ENCODE peak calls at places on chromosomes 7 and 10, in five cellular contexts. W is D341Med; S is stimulated activated CD4-positive, alpha-beta T cell treated with anti-CD3 and anti-CD28 coated beads, Interleukin-4, amount 100 ng/mL, for 1 hour; P is right lobe of liver; C is B cell. V is an unnamed sample.

GRCh38 chr10:12428447-12429135 is 79.2 kb downstream of the CAMK1D start:
- DNase-seq in W (no peak), S (no peak), P (no peak), C (no peak), V (no peak)

GRCh38 chr7:94449151-94449725 is 54.5 kb downstream of the COL1A2 start:
- DNase-seq in W (peak; percentile 39), S (no peak), P (no peak), C (no peak), V (no peak)

GRCh38 chr7:99631311-99632109 is 14.8 kb downstream of the ZSCAN25 start:
- DNase-seq in W (no peak), S (no peak), P (no peak), C (no peak), V (no peak)

GRCh38 chr7:30452278-30452930 is 26.2 kb downstream of the NOD1 start:
- DNase-seq in W (no peak), S (no peak), P (no peak), C (peak; percentile 33), V (no peak)

GRCh38 chr7:149370790-149371189 is 90.1 kb downstream of the ZNF777 start:
- DNase-seq in W (no peak), S (no peak), P (no peak), C (no peak), V (no peak)

GRCh38 chr7:87058739-87059524 is 522 bp downstream of the ELAPOR2 start:
- DNase-seq in W (no peak), S (peak; percentile 12), P (no peak), C (peak; percentile 51), V (peak; percentile 43)

GRCh38 chr10:60093317-60093716 is 187.0 kb upstream of the CCDC6 start:
- DNase-seq in W (no peak), S (no peak), P (no peak), C (no peak), V (no peak)

GRCh38 chr10:30056767-30057355 is 2.5 kb downstream of the JCAD start:
- DNase-seq in W (no peak), S (no peak), P (no peak), C (no peak), V (no peak)

GRCh38 chr10:93445097-93445960 is 36.8 kb downstream of the MYOF start:
- DNase-seq in W (peak; percentile 42), S (no peak), P (peak; percentile 93), C (no peak), V (peak; percentile 83)

GRCh38 chr10:6755891-6756460 is 175.9 kb upstream of the PRKCQ start:
- DNase-seq in W (no peak), S (no peak), P (no peak), C (no peak), V (no peak)

GRCh38 chr7:107355616-107356015 is 114.2 kb upstream of the GPR22 start:
- DNase-seq in W (no peak), S (no peak), P (no peak), C (no peak), V (no peak)

GRCh38 chr7:149883452-149883861 is 9.7 kb downstream of the ATP6V0E2 start:
- DNase-seq in W (peak; percentile 77), S (peak; percentile 59), P (peak; percentile 75), C (no peak), V (peak; percentile 83)

GRCh38 chr10:123428302-123428701 is 237.9 kb upstream of the GPR26 start:
- DNase-seq in W (no peak), S (no peak), P (no peak), C (no peak), V (no peak)

GRCh38 chr7:93359520-93360198 is 127.5 kb downstream of the VPS50 start:
- DNase-seq in W (no peak), S (no peak), P (no peak), C (no peak), V (no peak)

GRCh38 chr10:3091346-3091787 is 24.0 kb downstream of the PFKP start:
- DNase-seq in W (no peak), S (no peak), P (no peak), C (no peak), V (no peak)

GRCh38 chr7:30694218-30694745 is 12.0 kb upstream of the CRHR2 start:
- DNase-seq in W (no peak), S (no peak), P (no peak), C (no peak), V (peak; percentile 61)

GRCh38 chr10:19498348-19499290 is 317.6 kb upstream of the PLXDC2 start:
- DNase-seq in W (no peak), S (no peak), P (no peak), C (no peak), V (no peak)

GRCh38 chr7:14899065-14899464 is 3.5 kb downstream of the DGKB start:
- DNase-seq in W (no peak), S (no peak), P (no peak), C (no peak), V (no peak)

GRCh38 chr10:117472872-117473271 is 69.7 kb upstream of the EMX2 start:
- DNase-seq in W (no peak), S (no peak), P (no peak), C (no peak), V (no peak)

GRCh38 chr10:71766717-71767419 is 6.5 kb downstream of the VSIR start:
- DNase-seq in W (no peak), S (no peak), P (peak; percentile 75), C (peak; percentile 78), V (no peak)

GRCh38 chr10:100736809-100737358 is 8.5 kb upstream of the PAX2 start:
- DNase-seq in W (no peak), S (no peak), P (no peak), C (no peak), V (no peak)

GRCh38 chr7:422191-422885 is 97.3 kb downstream of the PDGFA start:
- DNase-seq in W (no peak), S (no peak), P (peak; percentile 11), C (no peak), V (no peak)

GRCh38 chr10:104326991-104327610 is 11.2 kb downstream of the ITPRIP start:
- DNase-seq in W (no peak), S (no peak), P (no peak), C (no peak), V (no peak)

GRCh38 chr7:17139081-17139480 is 159.4 kb upstream of the AHR start:
- DNase-seq in W (no peak), S (no peak), P (no peak), C (no peak), V (no peak)

GRCh38 chr7:154860621-154861375 is 142.1 kb downstream of the PAXIP1 start:
- DNase-seq in W (no peak), S (no peak), P (no peak), C (no peak), V (no peak)

GRCh38 chr7:6571160-6571779 is 6.0 kb upstream of the ZDHHC4 start:
- DNase-seq in W (no peak), S (no peak), P (no peak), C (no peak), V (no peak)

GRCh38 chr10:12181065-12181775 is 14.5 kb downstream of the NUDT5 start:
- DNase-seq in W (no peak), S (peak; percentile 59), P (no peak), C (no peak), V (no peak)

GRCh38 chr7:1325646-1326510 is 93.2 kb downstream of the UNCX start:
- DNase-seq in W (no peak), S (no peak), P (no peak), C (no peak), V (peak; percentile 10)

GRCh38 chr10:131099028-131099427 is 212.5 kb downstream of the TCERG1L start:
- DNase-seq in W (no peak), S (no peak), P (no peak), C (no peak), V (no peak)

V was measured in WERI-Rb-1.